ENCODE peak calls at places on chromosomes 4 and X, in nine cellular contexts. J is spleen; E is HCEC 1CT; L is T-cell; Z is NCI-H226; D is stimulated activated CD4-positive, alpha-beta T cell treated with anti-CD3 and anti-CD28 coated beads, Interleukin-12 subunit alpha, Interleukin-12 subunit beta, amount 100 ng/mL, for 4 hours; X is right lobe of liver; W is Kasumi-1; C is activated naive CD4-positive, alpha-beta T cell treated with anti-CD3 and anti-CD28 coated beads, Interleukin-2, amount 10 ng/mL, durations not matched to agents 7 days and 5 days. Q is an unnamed sample.

GRCh38 chr4:182263562-182263961 is 20.4 kb downstream of the TENM3 start:
- DNase-seq in J (no peak), E (no peak), L (no peak), Z (no peak), D (no peak), X (no peak), W (no peak), C (no peak), Q (no peak)

GRCh38 chr4:89221175-89221867 is 86.3 kb downstream of the GPRIN3 start:
- DNase-seq in J (no peak), E (no peak), L (no peak), Z (no peak), D (no peak), X (no peak), W (no peak), C (no peak), Q (no peak)

GRCh38 chrX:54178100-54178940 is 4.7 kb downstream of the FAM120C start:
- DNase-seq in J (no peak), E (peak; percentile 73), L (no peak), Z (peak; percentile 66), D (no peak), X (no peak), W (no peak), C (no peak), Q (no peak)

GRCh38 chr4:69823481-69824186 is 36.3 kb downstream of the SULT1E1 start:
- DNase-seq in J (peak; percentile 73), E (no peak), L (peak; percentile 39), Z (no peak), D (peak; percentile 28), X (peak; percentile 64), W (peak; percentile 82), C (peak; percentile 74), Q (no peak)

GRCh38 chr4:67616478-67616877 is 58.0 kb downstream of the STAP1 start:
- DNase-seq in J (no peak), E (no peak), L (no peak), Z (no peak), D (no peak), X (no peak), W (no peak), C (no peak), Q (no peak)

GRCh38 chr4:107721436-107722090 is 1.5 kb upstream of the PAPSS1 start:
- DNase-seq in J (peak; percentile 90), E (no peak), L (peak; percentile 36), Z (no peak), D (peak; percentile 48), X (no peak), W (peak; percentile 26), C (peak; percentile 55), Q (no peak)

GRCh38 chrX:13119386-13119785 is 75.0 kb upstream of the FAM9C start:
- DNase-seq in J (no peak), E (peak; percentile 79), L (no peak), Z (no peak), D (no peak), X (no peak), W (no peak), C (no peak), Q (no peak)

GRCh38 chr4:108244576-108244975 is 75.8 kb upstream of the LEF1 start:
- DNase-seq in J (no peak), E (no peak), L (no peak), Z (no peak), D (no peak), X (no peak), W (no peak), C (no peak), Q (no peak)

GRCh38 chr4:187942968-187943367 is 52.6 kb upstream of the ZFP42 start:
- DNase-seq in J (no peak), E (no peak), L (no peak), Z (no peak), D (no peak), X (no peak), W (no peak), C (no peak), Q (no peak)

GRCh38 chr4:186725422-186726149 is 1.9 kb upstream of the FAT1 start:
- DNase-seq in J (no peak), E (peak; percentile 78), L (no peak), Z (peak; percentile 68), D (no peak), X (peak; percentile 85), W (no peak), C (no peak), Q (peak; percentile 48)

GRCh38 chrX:44314259-44314734 is 29.2 kb downstream of the EFHC2 start:
- DNase-seq in J (peak; percentile 79), E (no peak), L (no peak), Z (peak; percentile 92), D (no peak), X (no peak), W (peak; percentile 64), C (no peak), Q (no peak)

GRCh38 chr4:85092943-85093342 is 126.5 kb upstream of the WDFY3 start:
- DNase-seq in J (no peak), E (no peak), L (no peak), Z (no peak), D (no peak), X (no peak), W (no peak), C (no peak), Q (no peak)

GRCh38 chr4:95505149-95505548 is 43.6 kb downstream of the UNC5C start:
- DNase-seq in J (no peak), E (no peak), L (no peak), Z (peak; percentile 24), D (no peak), X (no peak), W (no peak), C (no peak), Q (no peak)

GRCh38 chr4:131098976-131099375 is 2003.0 kb downstream of the C4orf33 start:
- DNase-seq in J (no peak), E (no peak), L (no peak), Z (no peak), D (no peak), X (no peak), W (no peak), C (no peak), Q (no peak)